ENCODE peak calls at places on chromosomes 2 and 18, in five cellular contexts. G is thyroid gland, A is type B pancreatic cell, U is cardiac muscle cell, C is progenitor cell of endocrine pancreas. I is an unnamed sample.

GRCh38 chr2:239034561-239035341 is 186.9 kb downstream of the TWIST2 start:
- DNase-seq in C (no peak), U (no peak), G (no peak), A (no peak), I (no peak)

GRCh38 chr2:79938648-79939047 is 365.9 kb downstream of the LRRTM1 start:
- DNase-seq in G (no peak), U (no peak), A (no peak), C (no peak), I (no peak)

GRCh38 chr2:160039166-160039903 is 23.1 kb downstream of the PLA2R1 start:
- DNase-seq in A (no peak), C (no peak), U (no peak), G (peak), I (no peak)

GRCh38 chr2:189782221-189782671 is 1.9 kb downstream of the ORMDL1 start:
- DNase-seq in G (no peak), C (no peak), A (no peak), U (no peak), I (no peak)

GRCh38 chr2:65794994-65795393 is 362.6 kb upstream of the SPRED2 start:
- DNase-seq in C (no peak), U (no peak), A (no peak), G (no peak), I (no peak)

GRCh38 chr18:65592419-65592818 is 158.4 kb upstream of the CDH7 start:
- DNase-seq in G (no peak), C (no peak), A (no peak), U (no peak), I (no peak)

GRCh38 chr2:241877197-241877685 is 7.7 kb downstream of the RTP5 start:
- DNase-seq in A (no peak), C (no peak), G (no peak), U (no peak), I (no peak)

GRCh38 chr2:171409436-171409971 is 24.3 kb downstream of the METTL8 start:
- DNase-seq in C (no peak), U (no peak), G (no peak), A (no peak), I (no peak)

GRCh38 chr2:144520718-144521487 is 984 bp upstream of the ZEB2 start:
- DNase-seq in C (no peak), U (no peak), A (no peak), G (no peak), I (no peak)

GRCh38 chr18:7452331-7452730 is 114.8 kb upstream of the PTPRM start:
- DNase-seq in G (peak), A (no peak), U (peak), C (no peak), I (no peak)
- TF ChIP-seq CTCF in G (peak), A (peak), U (peak), C (peak), I (no peak)

GRCh38 chr2:134788417-134788816 is 50.0 kb upstream of the ACMSD start:
- DNase-seq in A (no peak), U (no peak), C (no peak), G (no peak), I (no peak)

GRCh38 chr2:134785659-134786058 is 52.8 kb upstream of the ACMSD start:
- DNase-seq in C (no peak), U (no peak), G (no peak), A (no peak), I (no peak)

GRCh38 chr2:134792147-134792546 is 46.3 kb upstream of the ACMSD start:
- DNase-seq in A (no peak), G (no peak), C (no peak), U (no peak), I (no peak)

GRCh38 chr2:134791606-134792005 is 46.8 kb upstream of the ACMSD start:
- DNase-seq in C (no peak), U (no peak), G (no peak), A (no peak), I (no peak)

GRCh38 chr2:134790487-134790886 is 47.9 kb upstream of the ACMSD start:
- DNase-seq in U (no peak), C (no peak), G (no peak), A (no peak), I (no peak)
- TF ChIP-seq CTCF in U (no peak), C (peak), G (no peak), A (peak), I (no peak)

DNA sequence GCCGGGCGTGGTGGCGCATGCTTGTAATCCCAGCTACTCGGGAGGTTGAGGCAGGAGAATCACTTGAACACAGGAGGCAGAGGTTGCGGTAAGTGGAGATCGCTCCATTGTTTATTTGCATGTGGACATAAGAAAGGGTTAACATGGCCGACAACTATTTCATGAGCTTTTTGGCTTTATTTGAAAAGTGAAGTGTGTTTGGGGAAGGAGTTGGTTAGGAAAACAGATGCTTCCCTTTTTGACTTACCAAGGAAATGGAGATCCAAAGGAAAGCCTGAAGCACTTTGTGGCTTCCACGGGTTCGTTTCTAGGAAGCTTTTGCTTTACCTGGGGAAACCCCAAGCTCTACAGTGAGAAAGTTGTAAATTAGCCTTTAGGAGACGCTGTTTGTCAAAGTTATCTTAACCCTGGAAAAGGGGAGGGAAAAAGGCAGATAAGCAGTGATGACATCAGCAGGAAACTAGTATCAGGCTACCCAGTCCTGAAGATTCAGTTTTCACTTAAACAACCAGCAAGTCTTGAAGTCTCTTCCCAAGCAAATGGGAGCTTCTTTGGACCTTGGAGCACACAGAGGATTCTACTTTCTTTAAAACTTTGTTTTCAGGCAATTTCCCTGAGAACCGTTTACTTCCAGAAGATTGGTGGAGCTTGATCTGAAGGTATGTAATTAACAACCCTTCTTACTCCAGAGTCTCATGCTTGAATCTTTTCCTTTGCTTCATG is at the start of gene CASP10:
- DNase-seq in G (no peak), U (no peak), C (no peak), A (no peak), I (no peak)
- TF ChIP-seq CTCF in G (peak), U (peak), C (peak), A (no peak), I (peak)

GRCh38 chr2:55617160-55618024 is at the start of gene PPP4R3B:
- DNase-seq in U (peak), A (peak), C (peak), G (peak), I (peak)
- TF ChIP-seq CTCF in U (peak), A (peak), C (peak), G (peak), I (no peak)

GRCh38 chr2:178674122-178674521 is 133.1 kb downstream of the TTN start:
- DNase-seq in C (no peak), A (no peak), G (no peak), U (peak), I (no peak)
- TF ChIP-seq CTCF in C (no peak), A (peak), G (no peak), U (no peak), I (no peak)

DNA sequence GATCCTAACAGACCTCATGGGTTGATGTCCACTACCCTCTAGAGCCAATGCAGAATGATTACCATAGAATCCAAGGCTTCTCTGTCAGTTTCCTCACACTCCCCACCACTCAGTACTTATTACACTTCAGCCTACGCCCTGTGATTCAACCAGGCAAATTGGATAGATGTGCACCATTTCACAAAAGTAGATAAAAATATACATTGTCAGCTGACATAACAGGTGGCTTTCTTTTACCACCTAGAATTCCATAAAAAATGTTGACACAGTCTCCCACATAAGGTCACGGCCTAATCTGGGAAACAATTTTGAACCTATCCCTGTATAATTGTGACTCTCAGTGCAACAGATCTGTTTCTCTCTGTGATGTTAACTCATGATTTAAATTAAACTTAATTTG is 144.9 kb downstream of the CERS6 start:
- DNase-seq in U (no peak), C (no peak), G (no peak), A (no peak), I (no peak)
- TF ChIP-seq CTCF in U (no peak), C (no peak), G (no peak), A (no peak), I (no peak)

DNA sequence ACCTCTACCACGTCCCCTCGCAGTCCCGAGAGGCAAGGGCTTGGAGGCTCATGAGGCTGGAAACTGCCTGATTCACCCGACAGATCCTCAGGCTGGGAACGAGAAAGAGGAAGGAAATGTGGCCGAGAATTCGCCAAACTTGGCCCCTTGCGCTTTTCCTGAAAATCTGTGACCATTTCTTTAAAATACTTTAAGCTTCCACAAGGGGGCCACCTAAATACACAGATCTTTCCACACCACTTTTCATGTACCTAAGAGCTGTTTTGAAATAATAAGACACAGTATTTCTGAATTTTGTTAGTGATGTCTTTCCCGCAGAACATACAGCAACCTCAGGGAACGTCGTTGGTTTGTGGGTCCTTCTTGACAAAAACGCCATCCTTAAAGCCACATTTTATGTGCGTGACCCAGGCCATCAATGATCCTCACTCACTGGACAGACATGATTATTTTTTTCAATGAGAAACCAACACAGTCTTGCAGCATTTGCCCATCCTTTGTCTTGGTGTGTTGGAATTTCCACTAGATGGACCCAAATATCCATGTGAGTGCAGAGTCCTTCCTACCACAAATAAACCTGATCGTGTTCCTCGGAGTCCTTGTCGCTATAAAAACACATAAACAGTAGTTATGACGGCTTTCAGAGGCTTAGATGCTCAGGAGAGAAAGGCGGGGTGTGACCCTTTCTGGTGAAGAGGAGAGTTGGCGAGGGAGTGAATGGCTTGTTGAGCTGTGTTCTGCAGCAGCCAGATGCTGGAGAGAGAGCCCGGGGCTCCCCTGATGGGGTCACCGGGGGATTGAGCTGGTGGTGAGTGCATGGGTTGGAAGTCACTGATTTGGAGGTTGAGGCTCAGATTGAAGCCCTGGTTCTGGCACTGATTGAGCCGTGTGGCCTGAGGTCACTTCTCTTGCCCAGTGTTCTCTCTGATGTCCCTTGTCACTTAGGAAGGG is 25.0 kb downstream of the DCDC2C start:
- DNase-seq in U (peak), G (no peak), A (no peak), C (no peak), I (no peak)
- TF ChIP-seq CTCF in U (peak), G (peak), A (peak), C (peak), I (peak)